ENCODE peak calls at places on chromosomes 13 and 19, in eight cellular contexts. C, N, X, I, A, M, Z and H are unnamed samples. For H3K9me3, the result is how much of the 10 kb centered on the place peaks cover.

GRCh38 chr19:24071078-24071477 is 15.9 kb upstream of the ZNF254 start:
- DNase-seq in C (no peak), N (no peak), X (no peak), I (no peak), A (no peak), M (no peak), Z (no peak), H (no peak)

GRCh38 chr19:42316223-42317211 is 3.4 kb downstream of the TMEM145 start:
- DNase-seq in C (no peak), N (no peak), X (no peak), I (no peak), A (no peak), M (peak), Z (no peak), H (no peak)

GRCh38 chr13:37598572-37598971 is at the start of gene POSTN:
- DNase-seq in C (no peak), N (no peak), X (no peak), I (no peak), A (no peak), M (no peak), Z (no peak), H (no peak)

GRCh38 chr19:49816616-49817015 is 1.5 kb upstream of the MED25 start:
- DNase-seq in C (no peak), N (no peak), X (no peak), I (no peak), A (no peak), M (no peak), Z (no peak), H (no peak)

GRCh38 chr19:46489445-46490272 is 6.0 kb downstream of the PNMA8B start:
- DNase-seq in C (no peak), N (no peak), X (peak), I (no peak), A (no peak), M (peak), Z (peak), H (no peak)

GRCh38 chr13:73879346-73880020 is 254.7 kb downstream of the KLF12 start:
- DNase-seq in C (no peak), N (no peak), X (no peak), I (no peak), A (no peak), M (no peak), Z (no peak), H (no peak)

GRCh38 chr19:12913011-12913561 is 6.0 kb downstream of the SYCE2 start:
- DNase-seq in C (peak), N (no peak), X (peak), I (peak), A (peak), M (peak), Z (peak), H (no peak)

GRCh38 chr19:52369463-52370340 is at the start of gene ZNF880:
- DNase-seq in C (peak), N (no peak), X (peak), I (peak), A (peak), M (peak), Z (peak), H (peak)

GRCh38 chr19:46221981-46222610 is 7.4 kb upstream of the IGFL1 start:
- DNase-seq in C (no peak), N (no peak), X (peak), I (peak), A (peak), M (no peak), Z (peak), H (no peak)

GRCh38 chr19:37986048-37986750 is 79.2 kb downstream of the SIPA1L3 start:
- DNase-seq in C (no peak), N (no peak), X (no peak), I (no peak), A (no peak), M (no peak), Z (no peak), H (no peak)

GRCh38 chr13:114068723-114069322 is 63.6 kb downstream of the RASA3 start:
- DNase-seq in C (no peak), N (no peak), X (no peak), I (no peak), A (no peak), M (peak), Z (peak), H (no peak)

GRCh38 chr13:110301606-110302131 is 5.3 kb downstream of the COL4A1 start:
- DNase-seq in C (no peak), N (no peak), X (no peak), I (no peak), A (no peak), M (no peak), Z (peak), H (no peak)

GRCh38 chr13:109700176-109700575 is 86.2 kb downstream of the IRS2 start:
- DNase-seq in C (no peak), N (no peak), X (peak), I (peak), A (no peak), M (peak), Z (peak), H (peak)

GRCh38 chr19:49468746-49469447 is 5.1 kb upstream of the FLT3LG start:
- DNase-seq in C (peak), N (no peak), X (peak), I (peak), A (peak), M (peak), Z (peak), H (no peak)

GRCh38 chr13:44648392-44649117 is 72.4 kb upstream of the TSC22D1 start:
- DNase-seq in C (no peak), N (peak), X (no peak), I (no peak), A (no peak), M (no peak), Z (no peak), H (no peak)

GRCh38 chr13:33751151-33751550 is 66.8 kb upstream of the RFC3 start:
- DNase-seq in C (no peak), N (no peak), X (no peak), I (no peak), A (no peak), M (no peak), Z (no peak), H (no peak)

GRCh38 chr19:18972301-18972831 is 31.3 kb upstream of the HOMER3 start:
- DNase-seq in C (no peak), N (no peak), X (no peak), I (no peak), A (no peak), M (no peak), Z (no peak), H (no peak)

GRCh38 chr13:111005808-111006494 is 91.1 kb upstream of the ANKRD10 start:
- DNase-seq in C (no peak), N (no peak), X (peak), I (no peak), A (peak), M (peak), Z (peak), H (no peak)

GRCh38 chr19:12668937-12669271 is 2.3 kb downstream of the WDR83 start:
- DNase-seq in C (peak), N (no peak), X (peak), I (peak), A (peak), M (peak), Z (peak), H (no peak)

GRCh38 chr19:55032170-55032569 is 5.9 kb downstream of the GP6 start:
- DNase-seq in C (no peak), N (no peak), X (no peak), I (no peak), A (no peak), M (no peak), Z (peak), H (no peak)

GRCh38 chr19:40321566-40322270 is 26.5 kb downstream of the C19orf47 start:
- DNase-seq in C (no peak), N (no peak), X (no peak), I (no peak), A (no peak), M (no peak), Z (no peak), H (no peak)

GRCh38 chr19:38846097-38846496 is 3.7 kb downstream of the HNRNPL start:
- DNase-seq in C (no peak), N (no peak), X (no peak), I (no peak), A (no peak), M (no peak), Z (no peak), H (no peak)

GRCh38 chr19:47357788-47358680 is 8.9 kb downstream of the DHX34 start:
- DNase-seq in C (no peak), N (no peak), X (no peak), I (no peak), A (no peak), M (no peak), Z (no peak), H (no peak)

GRCh38 chr19:50706387-50706786 is 13.2 kb downstream of the SHANK1 start:
- DNase-seq in C (no peak), N (no peak), X (no peak), I (no peak), A (no peak), M (no peak), Z (no peak), H (no peak)

GRCh38 chr19:18939922-18940775 is 868 bp downstream of the HOMER3 start:
- DNase-seq in C (no peak), N (no peak), X (peak), I (no peak), A (peak), M (peak), Z (peak), H (no peak)

GRCh38 chr19:18431351-18432197 is 6.4 kb downstream of the ISYNA1 start:
- DNase-seq in C (no peak), N (no peak), X (no peak), I (no peak), A (no peak), M (no peak), Z (peak), H (no peak)

GRCh38 chr19:15321739-15322138 is 10.6 kb downstream of the BRD4 start:
- DNase-seq in C (no peak), N (no peak), X (no peak), I (no peak), A (no peak), M (no peak), Z (no peak), H (no peak)

GRCh38 chr13:33340631-33341030 is 55.1 kb upstream of the STARD13 start:
- DNase-seq in C (no peak), N (no peak), X (no peak), I (no peak), A (no peak), M (no peak), Z (no peak), H (peak)

GRCh38 chr19:35310331-35310730 is 18.4 kb downstream of the MAG start:
- DNase-seq in C (no peak), N (no peak), X (no peak), I (no peak), A (no peak), M (no peak), Z (no peak), H (no peak)

GRCh38 chr19:869245-870177 is 10.0 kb downstream of the CFD start:
- DNase-seq in C (peak), N (peak), X (no peak), I (no peak), A (no peak), M (peak), Z (peak), H (peak)

GRCh38 chr19:4930664-4931063 is 21.4 kb downstream of the UHRF1 start:
- DNase-seq in C (no peak), N (no peak), X (no peak), I (no peak), A (no peak), M (no peak), Z (no peak), H (no peak)

GRCh38 chr13:114313061-114313860 is 1.0 kb upstream of the CHAMP1 start:
- DNase-seq in C (no peak), N (no peak), X (no peak), I (no peak), A (no peak), M (peak), Z (no peak), H (no peak)

GRCh38 chr19:41958367-41959055 is 610 bp downstream of the RABAC1 start:
- DNase-seq in C (no peak), N (peak), X (peak), I (peak), A (peak), M (peak), Z (peak), H (no peak)

GRCh38 chr19:3075605-3076431 is 13.5 kb upstream of the TLE5 start:
- DNase-seq in C (no peak), N (no peak), X (peak), I (no peak), A (no peak), M (peak), Z (no peak), H (no peak)

GRCh38 chr13:99439048-99439447 is 62.2 kb upstream of the TM9SF2 start:
- DNase-seq in C (no peak), N (no peak), X (no peak), I (no peak), A (no peak), M (no peak), Z (no peak), H (no peak)

DNA sequence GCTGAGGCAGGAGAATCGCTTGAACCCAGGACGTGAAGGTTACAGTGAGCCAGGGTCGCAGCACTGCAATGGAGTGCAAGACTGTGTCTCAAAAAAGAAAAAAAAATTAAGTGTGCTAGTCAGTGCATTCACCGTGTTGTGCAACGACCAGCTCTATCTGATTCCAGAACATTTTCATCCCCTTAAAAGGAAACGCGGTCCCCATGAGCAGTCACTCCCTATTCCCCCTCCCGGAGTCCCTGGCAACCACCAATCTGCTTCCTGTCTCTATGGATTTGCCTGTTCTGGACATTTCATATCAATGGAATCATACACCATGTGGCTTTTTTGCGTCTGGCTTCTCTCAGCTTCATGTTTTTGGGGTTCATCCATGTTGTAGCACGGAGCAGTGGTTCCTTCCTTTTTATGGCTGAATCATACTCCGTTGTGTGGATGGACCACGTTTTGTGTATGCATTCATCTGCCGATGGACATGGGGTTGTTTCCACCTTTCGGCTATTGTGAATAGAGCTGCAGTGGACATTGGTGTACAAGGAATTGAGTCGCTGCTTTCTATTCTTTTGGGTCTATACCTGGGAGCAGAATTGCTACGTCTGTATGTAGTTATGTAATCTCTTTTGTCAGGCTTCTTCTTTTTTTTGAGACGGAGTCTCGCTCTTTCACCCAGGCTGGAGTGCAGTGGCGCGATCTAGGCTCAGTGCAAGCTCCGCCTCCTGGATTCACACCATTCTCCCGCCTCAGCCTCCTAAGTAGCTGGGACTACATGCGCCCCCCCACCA is 19.8 kb downstream of the MYO9B start:
- DNase-seq in C (no peak), N (no peak), X (no peak), I (no peak), A (no peak), M (peak), Z (peak), H (no peak)
- TF ChIP-seq POLR2AphosphoS5 in C (peak), N (no peak), X (peak), I (no peak), A (no peak), M (peak), Z (peak), H (no peak)

GRCh38 chr19:16914421-16914820 is 25.6 kb downstream of the F2RL3 start:
- DNase-seq in C (no peak), N (no peak), X (no peak), I (no peak), A (no peak), M (no peak), Z (peak), H (no peak)
- H3K9me3 ChIP-seq in C (under half), N (under half), X (half or more), I (under half), A (under half), M (under half), Z (under half), H (under half)

GRCh38 chr19:2021453-2022140 is 6.1 kb upstream of the BTBD2 start:
- DNase-seq in C (no peak), N (no peak), X (no peak), I (no peak), A (no peak), M (no peak), Z (no peak), H (no peak)
- TF ChIP-seq POLR2AphosphoS5 in C (no peak), N (no peak), X (no peak), I (no peak), A (no peak), M (no peak), Z (no peak), H (no peak)

DNA sequence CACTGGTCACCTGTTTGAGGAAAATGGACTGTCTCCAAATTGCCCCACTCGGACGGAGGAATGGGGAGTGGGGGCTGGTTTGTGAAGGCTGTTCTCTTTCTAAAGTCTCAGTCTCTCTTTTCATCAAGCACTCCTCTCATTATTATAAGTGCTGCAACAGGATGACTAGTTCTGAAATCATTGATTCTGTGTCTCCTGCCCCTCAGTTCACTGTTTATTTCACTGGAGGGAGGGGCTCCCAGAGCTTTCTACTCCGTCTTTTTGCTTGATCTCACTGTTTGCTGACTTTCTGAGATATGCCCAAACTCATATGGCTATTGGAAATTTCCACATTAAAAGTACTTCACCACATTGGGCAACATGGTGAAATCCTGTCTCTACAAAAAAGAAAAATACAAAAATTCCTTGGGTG is 20.5 kb upstream of the CD70 start:
- DNase-seq in C (no peak), N (no peak), X (no peak), I (no peak), A (no peak), M (no peak), Z (no peak), H (no peak)
- H3K9me3 ChIP-seq in C (under half), N (under half), X (under half), I (under half), A (under half), M (under half), Z (under half), H (under half)

GRCh38 chr13:45861352-45861751 is 9.8 kb upstream of the SIAH3 start:
- DNase-seq in C (no peak), N (no peak), X (no peak), I (no peak), A (no peak), M (no peak), Z (no peak), H (no peak)

GRCh38 chr13:45860240-45860639 is 8.7 kb upstream of the SIAH3 start:
- DNase-seq in C (peak), N (no peak), X (no peak), I (no peak), A (no peak), M (no peak), Z (no peak), H (no peak)

GRCh38 chr13:45865414-45865813 is 13.9 kb upstream of the SIAH3 start:
- DNase-seq in C (peak), N (no peak), X (no peak), I (peak), A (no peak), M (no peak), Z (no peak), H (no peak)

GRCh38 chr13:45859682-45860081 is 8.1 kb upstream of the SIAH3 start:
- DNase-seq in C (peak), N (no peak), X (no peak), I (no peak), A (no peak), M (no peak), Z (no peak), H (no peak)

DNA sequence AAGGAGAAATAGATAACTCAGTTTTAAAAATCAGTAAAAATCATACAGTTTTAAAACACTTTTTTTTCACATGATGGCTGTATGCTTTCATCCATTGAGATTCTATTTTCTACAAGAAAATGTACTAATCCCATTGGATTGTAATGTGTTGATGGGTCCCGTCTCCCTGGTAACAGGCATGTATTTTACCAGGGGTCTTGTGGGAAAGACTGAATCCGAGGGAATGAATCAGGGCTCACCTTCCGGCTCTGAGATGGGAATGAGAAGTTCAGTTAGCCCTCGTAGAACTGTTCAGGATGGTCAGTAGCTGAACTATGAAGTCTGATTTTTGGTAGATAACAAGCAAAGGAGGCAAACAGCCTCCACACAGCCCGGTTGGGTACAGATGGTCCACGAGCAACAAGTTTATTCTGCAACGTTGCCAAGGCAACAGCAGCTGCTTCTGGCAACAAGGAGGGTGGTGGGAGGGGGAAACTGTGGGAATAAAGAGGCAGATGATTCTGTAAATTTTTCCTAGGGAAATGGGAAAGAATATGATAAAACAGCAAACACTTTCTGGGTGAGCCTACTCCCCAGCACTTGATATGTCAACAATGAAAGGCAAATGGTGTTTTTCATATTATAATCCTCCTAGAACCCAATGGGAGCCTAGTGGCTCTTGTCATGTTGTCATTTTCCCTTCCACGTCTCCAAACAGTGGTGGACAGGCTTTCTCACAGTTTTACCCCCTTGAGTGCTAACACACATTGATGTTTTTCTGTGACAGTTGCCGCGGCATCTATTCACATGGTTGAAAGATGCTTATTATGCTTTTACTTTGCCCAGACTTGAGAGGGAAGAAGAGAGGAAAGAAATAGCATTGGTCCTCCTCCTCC is 12.4 kb upstream of the SIAH3 start:
- DNase-seq in C (peak), N (no peak), X (no peak), I (no peak), A (no peak), M (no peak), Z (no peak), H (no peak)
- TF ChIP-seq POLR2AphosphoS5 in C (no peak), N (no peak), X (no peak), I (no peak), A (no peak), M (no peak), Z (no peak), H (no peak)

DNA sequence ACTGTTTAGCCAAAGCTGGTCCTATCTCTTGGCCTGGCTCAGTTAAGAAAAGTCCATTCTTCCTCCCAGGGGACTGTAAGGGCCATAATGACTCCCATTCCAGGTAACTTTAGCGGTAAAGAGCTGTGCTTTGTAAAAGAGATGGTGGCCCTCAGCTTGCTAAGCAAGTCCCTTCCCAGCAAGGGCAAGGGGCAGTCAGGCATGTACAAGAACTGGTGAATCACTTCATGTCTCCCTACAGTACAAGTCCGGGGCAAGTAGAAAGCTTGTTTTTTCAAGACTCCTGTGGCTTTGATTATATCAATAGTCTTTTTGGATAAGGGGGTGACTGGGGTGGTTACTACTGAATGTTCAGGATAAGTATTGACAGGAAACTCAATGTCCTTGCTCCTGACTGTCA is 88.9 kb downstream of the SLC25A15 start:
- DNase-seq in C (no peak), N (no peak), X (no peak), I (no peak), A (no peak), M (no peak), Z (no peak), H (no peak)
- H3K9me3 ChIP-seq in C (under half), N (under half), X (half or more), I (half or more), A (under half), M (under half), Z (under half), H (under half)